ENCODE peak calls at places on chromosomes 12 and 14, in ten cellular contexts. P is MG63, O is lower leg skin, E is cardiac muscle cell, W is cardiac fibroblast, T is dorsolateral prefrontal cortex, I is HAP-1, L is gastrocnemius medialis, K is astrocyte of the spinal cord, G is ovary. A is an unnamed sample.

GRCh38 chr12:2769866-2770533 is 24.8 kb upstream of the FKBP4 start:
- DNase-seq in P (no peak), O (no peak), E (no peak), W (no peak), T (no peak), I (no peak), L (no peak), K (no peak), G (no peak), A (no peak)

GRCh38 chr12:51591020-51591901 is at the start of gene SCN8A:
- DNase-seq in P (peak), O (no peak), E (peak), W (peak), T (peak), I (peak), L (no peak), K (peak), G (peak), A (peak)

GRCh38 chr12:104751024-104751570 is 207.0 kb downstream of the SLC41A2 start:
- DNase-seq in P (no peak), O (no peak), E (no peak), W (no peak), T (no peak), I (no peak), L (no peak), K (no peak), G (no peak), A (no peak)

GRCh38 chr12:52238916-52239649 is 6.0 kb downstream of the KRT7 start:
- DNase-seq in P (no peak), O (no peak), E (no peak), W (no peak), T (no peak), I (no peak), L (no peak), K (no peak), G (no peak), A (no peak)

GRCh38 chr12:77442633-77443032 is 377.3 kb upstream of the E2F7 start:
- DNase-seq in P (no peak), O (no peak), E (no peak), W (no peak), T (no peak), I (no peak), L (no peak), K (no peak), G (no peak), A (no peak)

GRCh38 chr12:85559127-85559526 is 277.1 kb downstream of the RASSF9 start:
- DNase-seq in P (no peak), O (no peak), E (no peak), W (no peak), T (no peak), I (no peak), L (no peak), K (no peak), G (no peak), A (no peak)

GRCh38 chr14:25537846-25538455 is 488.0 kb upstream of the STXBP6 start:
- DNase-seq in P (peak), O (no peak), E (peak), W (no peak), T (no peak), I (peak), L (no peak), K (no peak), G (no peak), A (no peak)

GRCh38 chr12:2267624-2268477 is 215.1 kb downstream of the CACNA1C start:
- DNase-seq in P (peak), O (peak), E (no peak), W (peak), T (no peak), I (no peak), L (peak), K (peak), G (peak), A (no peak)

GRCh38 chr14:23645504-23645811 is 9.3 kb downstream of the DHRS2 start:
- DNase-seq in P (no peak), O (no peak), E (no peak), W (no peak), T (no peak), I (no peak), L (no peak), K (no peak), G (no peak), A (no peak)

GRCh38 chr12:15629108-15629507 is 160.1 kb downstream of the EPS8 start:
- DNase-seq in P (peak), O (peak), E (peak), W (peak), T (no peak), I (no peak), L (peak), K (peak), G (peak), A (no peak)

GRCh38 chr12:1131811-1132224 is 140.8 kb downstream of the ERC1 start:
- DNase-seq in P (peak), O (no peak), E (no peak), W (no peak), T (no peak), I (no peak), L (no peak), K (peak), G (no peak), A (no peak)

GRCh38 chr12:45779936-45780335 is 50.4 kb downstream of the ARID2 start:
- DNase-seq in P (no peak), O (no peak), E (no peak), W (no peak), T (no peak), I (no peak), L (no peak), K (no peak), G (no peak), A (no peak)

GRCh38 chr12:57240926-57241555 is 9.9 kb downstream of the STAC3 start:
- DNase-seq in P (no peak), O (no peak), E (no peak), W (no peak), T (no peak), I (peak), L (peak), K (no peak), G (no peak), A (no peak)

GRCh38 chr14:100638211-100638855 is 51.1 kb upstream of the BEGAIN start:
- DNase-seq in P (no peak), O (no peak), E (no peak), W (no peak), T (no peak), I (no peak), L (no peak), K (no peak), G (no peak), A (no peak)

GRCh38 chr12:6790496-6791150 is 1.3 kb downstream of the CD4 start:
- DNase-seq in P (no peak), O (no peak), E (no peak), W (no peak), T (no peak), I (no peak), L (no peak), K (no peak), G (no peak), A (no peak)

GRCh38 chr12:112916270-112916669 is 9.5 kb downstream of the OAS1 start:
- DNase-seq in P (peak), O (no peak), E (no peak), W (peak), T (no peak), I (no peak), L (peak), K (no peak), G (peak), A (no peak)

GRCh38 chr12:127613056-127613455 is 653.9 kb upstream of the TMEM132C start:
- DNase-seq in P (no peak), O (no peak), E (no peak), W (no peak), T (no peak), I (no peak), L (no peak), K (no peak), G (no peak), A (no peak)

GRCh38 chr12:41924111-41924510 is 220.6 kb downstream of the GXYLT1 start:
- DNase-seq in P (no peak), O (no peak), E (no peak), W (no peak), T (no peak), I (no peak), L (no peak), K (no peak), G (no peak), A (no peak)

GRCh38 chr12:7959278-7960063 is 23.5 kb upstream of the SLC2A3 start:
- DNase-seq in P (no peak), O (no peak), E (peak), W (peak), T (no peak), I (peak), L (no peak), K (peak), G (no peak), A (peak)

GRCh38 chr12:101619868-101620761 is 25.3 kb downstream of the MYBPC1 start:
- DNase-seq in P (no peak), O (no peak), E (no peak), W (no peak), T (no peak), I (no peak), L (no peak), K (no peak), G (no peak), A (no peak)

GRCh38 chr12:106205208-106206069 is 42.4 kb downstream of the CKAP4 start:
- DNase-seq in P (no peak), O (no peak), E (no peak), W (no peak), T (no peak), I (no peak), L (peak), K (no peak), G (no peak), A (no peak)

GRCh38 chr14:99875421-99875820 is 82.2 kb downstream of the EML1 start:
- DNase-seq in P (no peak), O (no peak), E (no peak), W (peak), T (no peak), I (peak), L (no peak), K (no peak), G (no peak), A (no peak)

GRCh38 chr14:53793790-53794560 is 162.7 kb downstream of the BMP4 start:
- DNase-seq in P (peak), O (peak), E (no peak), W (peak), T (no peak), I (no peak), L (peak), K (peak), G (no peak), A (no peak)

GRCh38 chr12:43675048-43675904 is 83.3 kb downstream of the PUS7L start:
- DNase-seq in P (no peak), O (no peak), E (no peak), W (no peak), T (no peak), I (no peak), L (no peak), K (no peak), G (no peak), A (no peak)

GRCh38 chr14:92323031-92323915 is at the start of gene SLC24A4:
- DNase-seq in P (peak), O (no peak), E (peak), W (no peak), T (no peak), I (peak), L (no peak), K (no peak), G (peak), A (peak)

GRCh38 chr12:607541-608001 is 55.7 kb downstream of the NINJ2 start:
- DNase-seq in P (no peak), O (no peak), E (no peak), W (peak), T (no peak), I (no peak), L (no peak), K (no peak), G (no peak), A (no peak)

GRCh38 chr14:104393199-104393897 is 186.2 kb upstream of the C14orf180 start:
- DNase-seq in P (no peak), O (no peak), E (no peak), W (no peak), T (no peak), I (no peak), L (no peak), K (no peak), G (no peak), A (no peak)

GRCh38 chr14:33736299-33736698 is 214.6 kb downstream of the EGLN3 start:
- DNase-seq in P (no peak), O (no peak), E (no peak), W (no peak), T (no peak), I (no peak), L (no peak), K (no peak), G (no peak), A (no peak)

GRCh38 chr14:33404054-33404453 is 465.4 kb downstream of the NPAS3 start:
- DNase-seq in P (peak), O (no peak), E (no peak), W (peak), T (no peak), I (no peak), L (no peak), K (peak), G (no peak), A (no peak)

GRCh38 chr12:114405199-114405448 is 820 bp downstream of the TBX5 start:
- DNase-seq in P (no peak), O (no peak), E (no peak), W (peak), T (no peak), I (peak), L (no peak), K (no peak), G (no peak), A (no peak)

GRCh38 chr12:114404451-114405198 is 1.3 kb downstream of the TBX5 start:
- DNase-seq in P (no peak), O (no peak), E (no peak), W (no peak), T (no peak), I (peak), L (no peak), K (no peak), G (no peak), A (no peak)

GRCh38 chr12:114403044-114403689 is 2.8 kb downstream of the TBX5 start:
- DNase-seq in P (no peak), O (no peak), E (peak), W (peak), T (no peak), I (peak), L (no peak), K (no peak), G (no peak), A (no peak)

GRCh38 chr12:114405449-114406271 is at the start of gene TBX5:
- DNase-seq in P (peak), O (no peak), E (peak), W (peak), T (no peak), I (peak), L (no peak), K (no peak), G (no peak), A (no peak)

DNA sequence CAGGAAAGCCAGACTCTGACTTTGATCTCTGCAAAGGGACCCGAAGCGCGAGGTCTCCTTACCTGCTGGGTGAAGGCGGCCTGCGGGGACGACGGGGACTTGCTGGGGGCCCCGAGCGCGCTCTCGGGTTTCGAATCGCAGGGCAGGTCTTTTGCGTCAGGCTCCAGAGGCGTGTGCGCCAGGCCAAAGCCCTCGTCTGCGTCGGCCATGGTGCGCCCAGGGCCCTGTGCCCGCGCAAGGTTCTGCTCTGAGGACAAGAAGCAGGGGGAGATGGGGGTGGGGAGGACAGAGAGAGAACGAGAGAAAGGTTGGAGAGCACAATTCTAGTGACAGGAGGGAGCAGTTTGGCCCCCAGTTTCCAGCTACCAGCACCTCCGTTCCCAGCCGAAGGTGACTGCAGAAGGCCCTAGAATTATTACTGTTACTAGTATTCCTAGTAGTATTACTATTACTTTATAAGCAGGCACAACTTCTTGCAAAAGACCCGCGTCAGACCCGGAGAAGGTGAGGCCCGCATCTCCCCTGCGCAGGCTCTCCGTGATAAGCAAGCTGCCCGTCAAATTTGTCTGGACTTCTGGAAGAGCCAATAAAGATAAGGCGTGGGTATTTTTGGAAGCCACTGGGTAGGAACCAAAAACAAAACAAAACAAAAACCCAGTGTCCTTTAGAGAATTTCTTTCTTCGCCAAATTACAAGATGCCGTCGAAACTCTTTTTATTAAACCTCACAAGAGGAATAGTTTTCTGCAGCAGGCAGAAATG is 2.1 kb downstream of the TBX5 start:
- DNase-seq in P (no peak), O (no peak), E (peak), W (peak), T (no peak), I (peak), L (no peak), K (no peak), G (no peak), A (no peak)
- H3K4me3 ChIP-seq in P (no peak), O (no peak), E (peak), W (no peak), T (no peak), I (peak), L (no peak), K (no peak), G (no peak), A (no peak)

DNA sequence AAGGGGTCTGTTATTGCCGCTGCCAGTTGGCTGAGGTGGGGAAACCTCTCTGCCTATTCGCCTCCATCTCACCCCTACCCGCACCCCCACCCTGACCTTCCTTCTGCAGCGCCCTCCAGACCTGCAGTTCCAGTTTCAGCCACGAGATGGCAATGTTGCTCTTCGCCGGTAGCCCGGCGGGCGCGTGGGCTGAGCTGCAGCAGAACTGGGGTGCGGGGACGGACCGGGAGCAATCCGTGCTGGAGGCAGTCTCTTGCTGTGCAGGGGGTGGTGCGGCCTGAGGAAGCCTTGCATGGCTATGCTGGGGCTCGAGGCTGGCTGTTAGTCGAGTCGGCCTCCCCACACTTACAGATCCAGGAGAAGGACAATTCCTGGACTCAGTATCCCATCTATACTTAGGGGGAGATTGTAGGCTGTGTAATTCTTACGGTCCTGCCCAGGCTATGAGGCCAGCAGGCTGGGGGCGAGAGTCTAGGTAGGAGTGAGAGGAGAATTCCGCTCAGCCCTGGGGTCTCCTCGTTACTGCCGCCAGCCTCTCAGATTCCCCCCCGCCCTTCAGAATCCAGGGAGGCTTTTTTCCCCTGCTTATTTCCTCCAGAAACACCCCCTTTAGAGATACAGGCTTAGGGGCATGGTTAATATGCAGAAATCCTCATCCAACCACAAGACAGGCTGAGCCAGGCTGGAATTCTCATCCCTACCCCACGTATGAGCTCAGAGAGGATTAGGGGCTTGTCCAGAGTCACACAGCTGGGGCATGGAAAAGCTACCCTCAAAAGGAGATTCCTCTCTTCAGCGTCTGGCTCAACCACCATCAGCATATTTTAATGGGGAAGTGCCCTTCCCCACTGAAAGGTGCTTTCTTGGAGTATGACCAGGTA is 118.2 kb downstream of the AACS start:
- DNase-seq in P (peak), O (peak), E (peak), W (peak), T (peak), I (peak), L (peak), K (peak), G (peak), A (peak)
- H3K4me3 ChIP-seq in P (no peak), O (no peak), E (no peak), W (no peak), T (no peak), I (no peak), L (no peak), K (no peak), G (no peak), A (no peak)

DNA sequence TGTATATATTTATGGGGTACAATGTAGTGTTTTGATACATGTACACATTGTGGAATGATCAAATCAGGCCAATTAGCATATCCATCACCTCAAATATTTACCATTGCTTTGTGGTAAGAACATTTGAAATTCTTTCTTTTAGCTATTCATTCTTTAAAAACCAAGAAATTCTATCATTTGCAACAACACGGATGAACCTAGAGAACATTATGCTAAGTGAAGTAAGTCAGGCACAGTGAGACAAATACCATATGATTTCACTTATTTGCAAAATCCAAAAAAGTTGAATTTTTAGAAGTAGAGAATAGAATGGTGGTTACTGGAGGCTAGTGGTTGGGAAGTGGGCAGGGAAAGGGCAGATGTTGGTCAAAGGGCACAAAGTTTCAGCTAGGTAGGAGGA is 129.3 kb upstream of the PTPRQ start:
- DNase-seq in P (no peak), O (no peak), E (no peak), W (no peak), T (no peak), I (no peak), L (no peak), K (peak), G (no peak), A (no peak)
- H3K4me3 ChIP-seq in P (no peak), O (no peak), E (no peak), W (no peak), T (no peak), I (no peak), L (no peak), K (no peak), G (no peak), A (no peak)

GRCh38 chr12:12683725-12684124 is 12.3 kb downstream of the GPR19 start:
- DNase-seq in P (no peak), O (no peak), E (no peak), W (no peak), T (no peak), I (no peak), L (no peak), K (no peak), G (no peak), A (no peak)

GRCh38 chr12:12686472-12686871 is 9.5 kb downstream of the GPR19 start:
- DNase-seq in P (peak), O (no peak), E (no peak), W (no peak), T (no peak), I (no peak), L (no peak), K (no peak), G (no peak), A (no peak)

GRCh38 chr12:12685305-12685704 is 10.7 kb downstream of the GPR19 start:
- DNase-seq in P (no peak), O (no peak), E (no peak), W (no peak), T (no peak), I (peak), L (no peak), K (no peak), G (no peak), A (no peak)

GRCh38 chr12:12683298-12683697 is 12.7 kb downstream of the GPR19 start:
- DNase-seq in P (no peak), O (no peak), E (no peak), W (no peak), T (no peak), I (no peak), L (no peak), K (no peak), G (no peak), A (no peak)

DNA sequence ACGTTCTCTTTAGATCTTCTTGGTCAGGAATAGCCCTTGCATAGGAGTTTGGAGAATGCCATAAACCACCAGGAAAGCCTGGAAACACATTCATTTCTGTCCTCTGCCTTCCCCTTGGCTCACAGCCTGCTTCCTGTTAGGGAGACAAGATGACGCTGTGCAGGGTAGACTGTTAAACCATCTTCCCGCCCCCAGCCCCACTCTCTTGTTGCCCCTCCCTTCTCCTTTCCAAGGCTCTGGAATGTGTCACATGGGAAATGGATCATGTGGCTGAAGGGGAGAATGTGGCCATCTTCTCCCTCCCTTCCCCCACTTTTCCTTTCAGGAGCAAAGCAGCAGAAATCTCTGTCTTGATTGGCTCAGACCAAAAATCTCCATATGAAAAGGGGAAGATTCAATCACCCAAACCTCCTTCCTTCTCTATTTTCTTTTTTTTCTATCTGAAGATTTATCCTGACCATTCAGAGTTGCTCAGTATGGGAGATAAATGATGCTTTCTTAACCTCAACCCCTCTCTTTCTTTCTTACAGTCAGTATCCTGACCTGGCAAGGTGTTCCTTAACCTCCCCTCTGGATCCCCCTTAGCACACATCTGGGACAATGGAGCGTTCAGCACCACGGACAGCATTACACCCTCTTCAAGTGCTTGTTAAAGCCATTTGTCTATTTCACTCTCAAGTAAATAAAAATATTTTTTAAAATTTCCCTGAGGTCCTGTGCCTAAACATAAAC is 11.4 kb downstream of the GPR19 start:
- DNase-seq in P (peak), O (no peak), E (peak), W (peak), T (no peak), I (peak), L (no peak), K (peak), G (no peak), A (no peak)
- H3K4me3 ChIP-seq in P (no peak), O (no peak), E (peak), W (no peak), T (peak), I (peak), L (no peak), K (no peak), G (no peak), A (no peak)